ENCODE peak calls at places on chromosomes 2 and 18, in six cellular contexts. G, Q, J, W, P and F are unnamed samples.
A peak's percentile ranks its signal among the peaks of the same experiment; 100 is the strongest.

GRCh38 chr2:8685697-8686358 is 4.0 kb downstream of the ID2 start:
- DNase-seq in Q (peak; percentile 66), W (peak; percentile 82), G (peak; percentile 35), J (peak; percentile 69), P (peak; percentile 63), F (peak; percentile 74)

GRCh38 chr2:137826373-137827372 is 137.6 kb upstream of the HNMT start:
- DNase-seq in J (no peak), Q (no peak), G (no peak), P (no peak), W (no peak), F (no peak)

GRCh38 chr2:96556441-96557330 is 20.1 kb downstream of the ARID5A start:
- DNase-seq in J (no peak), W (peak; percentile 65), G (peak; percentile 57), Q (no peak), P (no peak), F (peak; percentile 56)

GRCh38 chr2:238636269-238637073 is 209.7 kb downstream of the ASB1 start:
- DNase-seq in Q (no peak), J (no peak), G (peak; percentile 39), P (no peak), W (no peak), F (no peak)

GRCh38 chr2:30978044-30978443 is 160.2 kb downstream of the GALNT14 start:
- DNase-seq in P (no peak), Q (no peak), G (no peak), J (no peak), W (no peak), F (no peak)

GRCh38 chr2:218782529-218782845 is 540 bp downstream of the CYP27A1 start:
- DNase-seq in P (no peak), G (peak; percentile 22), W (no peak), Q (no peak), J (no peak), F (no peak)

GRCh38 chr2:42124051-42124813 is 44.9 kb upstream of the EML4 start:
- DNase-seq in W (no peak), G (no peak), P (no peak), Q (no peak), J (no peak), F (no peak)

GRCh38 chr2:43737097-43737854 is 36.6 kb upstream of the DYNC2LI1 start:
- DNase-seq in Q (no peak), W (no peak), G (peak; percentile 72), P (no peak), J (no peak), F (no peak)

GRCh38 chr2:113216891-113217454 is 43.2 kb downstream of the PSD4 start:
- DNase-seq in G (no peak), P (no peak), J (no peak), W (no peak), Q (no peak), F (no peak)

GRCh38 chr2:45192481-45192880 is 183.2 kb upstream of the SIX2 start:
- DNase-seq in Q (no peak), J (no peak), P (no peak), W (no peak), G (no peak), F (no peak)

GRCh38 chr2:226622484-226622883 is 177.1 kb downstream of the IRS1 start:
- DNase-seq in J (no peak), P (no peak), G (no peak), Q (no peak), W (no peak), F (no peak)

DNA sequence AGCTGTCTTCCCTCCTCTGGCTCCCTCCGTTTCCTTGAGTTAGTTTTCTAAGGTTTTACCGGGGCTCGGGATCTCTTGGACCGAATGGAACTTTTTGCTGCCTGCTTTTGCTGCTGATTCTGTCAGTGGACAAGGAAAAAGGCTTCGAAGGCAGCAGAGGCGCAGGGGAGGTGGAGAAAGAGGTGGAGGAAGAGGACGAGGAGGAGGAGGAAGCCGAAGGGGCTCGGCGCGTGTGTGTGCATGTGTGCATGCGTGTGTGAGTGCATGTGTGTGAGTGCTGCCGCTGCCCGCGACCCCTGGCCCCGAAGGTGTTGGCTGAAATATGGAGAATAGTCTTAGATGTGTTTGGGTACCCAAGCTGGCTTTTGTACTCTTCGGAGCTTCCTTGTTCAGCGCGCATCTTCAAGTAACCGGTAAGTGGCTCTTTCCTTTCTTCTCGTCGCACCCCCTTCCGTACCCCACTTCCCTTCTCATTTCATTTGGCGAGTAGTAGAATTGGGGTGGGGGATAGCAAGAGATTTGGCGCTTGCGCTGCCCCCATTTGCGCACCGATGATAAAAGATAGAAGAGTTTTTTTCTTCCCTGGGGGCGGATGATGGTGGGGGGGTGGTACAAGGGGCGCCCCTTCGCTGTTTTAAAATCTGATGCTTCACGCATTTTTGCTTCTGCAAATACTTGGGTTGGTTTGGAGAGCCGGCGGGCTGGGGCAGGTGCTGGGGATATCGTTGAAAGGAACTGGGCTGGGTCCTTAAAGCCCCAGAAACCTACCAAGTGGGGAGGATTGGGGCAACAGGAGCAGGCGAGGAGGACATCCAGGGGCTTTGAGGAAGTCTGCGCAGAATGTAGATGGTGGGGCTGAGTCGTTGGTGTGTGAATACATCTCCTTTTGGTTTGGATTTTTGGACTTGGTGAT is 725 bp downstream of the DCC start:
- DNase-seq in W (no peak), J (no peak), Q (no peak), P (no peak), G (peak; percentile 21), F (no peak)
- H3K4me3 ChIP-seq in W (peak overlapping the region; percentile 34), J (peak overlapping the region; percentile 42), Q (peak overlapping the region; percentile 1), P (no peak overlapping the region), G (peak overlapping the region; percentile 44), F (no peak overlapping the region)

GRCh38 chr18:63069496-63069895 is 250.1 kb downstream of the BCL2 start:
- DNase-seq in W (no peak), J (no peak), Q (no peak), P (no peak), G (no peak), F (no peak)

GRCh38 chr18:63067939-63068338 is 251.6 kb downstream of the BCL2 start:
- DNase-seq in W (no peak), Q (no peak), P (no peak), J (no peak), G (no peak), F (no peak)

GRCh38 chr18:63073481-63073880 is 246.1 kb downstream of the BCL2 start:
- DNase-seq in J (no peak), P (no peak), Q (no peak), W (no peak), G (no peak), F (no peak)

GRCh38 chr18:63071566-63072175 is 247.9 kb downstream of the BCL2 start:
- DNase-seq in P (no peak), J (no peak), W (no peak), G (no peak), Q (no peak), F (no peak)

GRCh38 chr18:63070750-63071502 is 248.6 kb downstream of the BCL2 start:
- DNase-seq in G (no peak), J (no peak), P (no peak), W (no peak), Q (no peak), F (no peak)
- H3K27ac ChIP-seq in G (no peak overlapping the region), J (no peak overlapping the region), P (no peak overlapping the region), W (no peak overlapping the region), Q (no peak overlapping the region), F (no peak overlapping the region)

GRCh38 chr18:48809365-48809764 is 141.4 kb downstream of the SMAD7 start:
- DNase-seq in P (no peak), W (no peak), G (no peak), J (no peak), Q (no peak), F (no peak)

GRCh38 chr18:48811401-48811800 is 139.4 kb downstream of the SMAD7 start:
- DNase-seq in Q (no peak), P (no peak), G (no peak), J (no peak), W (no peak), F (no peak)

GRCh38 chr18:48808476-48808875 is 142.3 kb downstream of the SMAD7 start:
- DNase-seq in P (no peak), G (no peak), Q (no peak), W (no peak), J (no peak), F (no peak)

GRCh38 chr18:48813833-48814489 is 136.8 kb downstream of the SMAD7 start:
- DNase-seq in P (no peak), W (no peak), Q (peak; percentile 61), J (peak; percentile 24), G (peak; percentile 21), F (peak; percentile 28)

GRCh38 chr18:48810805-48811204 is 140.0 kb downstream of the SMAD7 start:
- DNase-seq in P (no peak), Q (no peak), J (no peak), W (no peak), G (peak; percentile 44), F (no peak)
- H3K4me1 ChIP-seq in P (peaks cover 52% of the 10 kb centered on the region), Q (peaks cover 15% of the 10 kb centered on the region), J (peaks cover 54% of the 10 kb centered on the region), W (no peaks in the 10 kb centered on the region), G (no peaks in the 10 kb centered on the region), F (peaks cover 1% of the 10 kb centered on the region)

GRCh38 chr2:27118525-27119329 is at the start of gene CGREF1:
- DNase-seq in P (no peak), W (no peak), G (no peak), J (no peak), Q (no peak), F (no peak)
- H3K4me3 ChIP-seq in P (peak within 1 kb of the TSS; percentile 32), W (peak within 1 kb of the TSS; percentile 42), G (peak within 1 kb of the TSS; percentile 38), J (peak within 1 kb of the TSS; percentile 60), Q (peak within 1 kb of the TSS; percentile 36), F (peak within 1 kb of the TSS; percentile 67)

GRCh38 chr2:20648207-20648606 is 2.7 kb downstream of the HS1BP3 start:
- DNase-seq in J (no peak), W (no peak), G (no peak), Q (no peak), P (no peak), F (peak; percentile 17)
- H3K27ac ChIP-seq in J (no peak overlapping the region), W (no peak overlapping the region), G (no peak overlapping the region), Q (no peak overlapping the region), P (no peak overlapping the region), F (no peak overlapping the region)

GRCh38 chr2:73928995-73929394 is 2.3 kb downstream of the DGUOK start:
- DNase-seq in G (no peak), Q (no peak), W (no peak), J (no peak), P (no peak), F (no peak)

GRCh38 chr2:73931531-73932500 is 5.1 kb downstream of the DGUOK start:
- DNase-seq in Q (no peak), W (no peak), J (no peak), G (peak; percentile 32), P (no peak), F (no peak)

GRCh38 chr2:73927344-73927743 is 664 bp downstream of the DGUOK start:
- DNase-seq in W (no peak), Q (no peak), G (no peak), J (no peak), P (no peak), F (no peak)

GRCh38 chr2:73933194-73933593 is 6.5 kb downstream of the DGUOK start:
- DNase-seq in P (no peak), W (no peak), G (no peak), J (no peak), Q (no peak), F (no peak)

GRCh38 chr2:73930386-73930785 is 3.7 kb downstream of the DGUOK start:
- DNase-seq in Q (no peak), G (no peak), W (no peak), J (no peak), P (no peak), F (no peak)
- H3K4me1 ChIP-seq in Q (peaks cover 8% of the 10 kb centered on the region), G (peaks cover 6% of the 10 kb centered on the region), W (peaks cover 24% of the 10 kb centered on the region), J (peaks cover 64% of the 10 kb centered on the region), P (peaks cover 44% of the 10 kb centered on the region), F (peaks cover 25% of the 10 kb centered on the region)